ENCODE peak calls at places on chromosome 13, in eight cellular contexts. T is uterus, J is stomach, R is adrenal gland, Q is gastrocnemius medialis, S is transverse colon, L is right lobe of liver, H is tibial nerve. C is an unnamed sample. For H3K9me3, the result is how much of the 10 kb centered on the place peaks cover.

GRCh38 chr13:76856141-76856571 is 30.0 kb downstream of the KCTD12 start:
- DNase-seq in T (no peak), J (no peak), R (no peak), Q (no peak), S (no peak), L (no peak), H (no peak), C (no peak)

GRCh38 chr13:29435125-29435911 is 160.2 kb downstream of the SLC7A1 start:
- DNase-seq in T (peak), J (no peak), R (no peak), Q (peak), S (no peak), L (no peak), H (peak), C (no peak)

GRCh38 chr13:46295531-46296464 is 84.1 kb downstream of the LRRC63 start:
- DNase-seq in T (no peak), J (peak), R (peak), Q (no peak), S (peak), L (peak), H (peak), C (no peak)

GRCh38 chr13:22744688-22745452 is 435.9 kb upstream of the SGCG start:
- DNase-seq in T (no peak), J (no peak), R (no peak), Q (no peak), S (no peak), L (no peak), H (no peak), C (no peak)

GRCh38 chr13:42615691-42616090 is 41.7 kb downstream of the TNFSF11 start:
- DNase-seq in T (no peak), J (no peak), R (no peak), Q (no peak), S (no peak), L (no peak), H (no peak), C (no peak)

GRCh38 chr13:23433171-23434153 is at the start of gene SACS:
- DNase-seq in T (no peak), J (no peak), R (no peak), Q (peak), S (no peak), L (no peak), H (no peak), C (no peak)

GRCh38 chr13:44872751-44873150 is 116.5 kb downstream of the NUFIP1 start:
- DNase-seq in T (no peak), J (no peak), R (no peak), Q (no peak), S (no peak), L (no peak), H (no peak), C (no peak)

GRCh38 chr13:99587893-99588606 is 86.8 kb downstream of the TM9SF2 start:
- DNase-seq in T (no peak), J (no peak), R (no peak), Q (no peak), S (no peak), L (no peak), H (no peak), C (no peak)

GRCh38 chr13:99805361-99805760 is 166.2 kb downstream of the ZIC5 start:
- DNase-seq in T (no peak), J (no peak), R (no peak), Q (no peak), S (no peak), L (no peak), H (no peak), C (no peak)

GRCh38 chr13:36418022-36418805 is 14.1 kb upstream of the CCNA1 start:
- DNase-seq in T (no peak), J (no peak), R (no peak), Q (no peak), S (no peak), L (no peak), H (no peak), C (no peak)

GRCh38 chr13:25171517-25172302 is at the start of gene AMER2:
- DNase-seq in T (no peak), J (no peak), R (peak), Q (no peak), S (peak), L (no peak), H (peak), C (no peak)

GRCh38 chr13:36190771-36191170 is 23.6 kb downstream of the SOHLH2 start:
- DNase-seq in T (no peak), J (no peak), R (no peak), Q (no peak), S (no peak), L (no peak), H (no peak), C (no peak)

GRCh38 chr13:88622362-88622973 is 951.3 kb downstream of the SLITRK5 start:
- DNase-seq in T (no peak), J (no peak), R (no peak), Q (no peak), S (no peak), L (no peak), H (no peak), C (no peak)

GRCh38 chr13:98972627-98973026 is 5.2 kb downstream of the DOCK9 start:
- DNase-seq in T (no peak), J (no peak), R (no peak), Q (no peak), S (no peak), L (no peak), H (no peak), C (no peak)

GRCh38 chr13:30572859-30573275 is 44.9 kb upstream of the USPL1 start:
- DNase-seq in T (no peak), J (no peak), R (no peak), Q (no peak), S (no peak), L (no peak), H (no peak), C (no peak)

GRCh38 chr13:51339952-51340732 is 651 bp downstream of the SERPINE3 start:
- DNase-seq in T (no peak), J (no peak), R (no peak), Q (no peak), S (no peak), L (no peak), H (no peak), C (no peak)

GRCh38 chr13:33264620-33264978 is 21.0 kb downstream of the STARD13 start:
- DNase-seq in T (no peak), J (no peak), R (peak), Q (no peak), S (peak), L (no peak), H (no peak), C (no peak)

GRCh38 chr13:48531416-48532145 is 1.3 kb downstream of the RCBTB2 start:
- DNase-seq in T (peak), J (no peak), R (peak), Q (no peak), S (no peak), L (no peak), H (no peak), C (no peak)

GRCh38 chr13:99316657-99317244 is 9.6 kb upstream of the GPR183 start:
- DNase-seq in T (no peak), J (peak), R (no peak), Q (no peak), S (no peak), L (no peak), H (no peak), C (no peak)

GRCh38 chr13:78610381-78610883 is 7.1 kb upstream of the POU4F1 start:
- DNase-seq in T (no peak), J (no peak), R (no peak), Q (no peak), S (no peak), L (no peak), H (no peak), C (no peak)

GRCh38 chr13:64371045-64371444 is 2859.1 kb downstream of the PCDH9 start:
- DNase-seq in T (no peak), J (no peak), R (no peak), Q (no peak), S (no peak), L (no peak), H (no peak), C (no peak)

GRCh38 chr13:24605923-24606372 is 74.3 kb upstream of the ATP12A start:
- DNase-seq in T (no peak), J (no peak), R (no peak), Q (no peak), S (no peak), L (no peak), H (no peak), C (no peak)

GRCh38 chr13:66665991-66666390 is 564.1 kb downstream of the PCDH9 start:
- DNase-seq in T (no peak), J (no peak), R (peak), Q (peak), S (no peak), L (no peak), H (no peak), C (no peak)

GRCh38 chr13:54133721-54134120 is 1105.1 kb downstream of the OLFM4 start:
- DNase-seq in T (no peak), J (no peak), R (no peak), Q (no peak), S (no peak), L (no peak), H (no peak), C (no peak)

GRCh38 chr13:42393573-42394360 is 121.8 kb downstream of the AKAP11 start:
- DNase-seq in T (no peak), J (no peak), R (no peak), Q (no peak), S (no peak), L (no peak), H (no peak), C (no peak)

GRCh38 chr13:98508280-98509074 is 68.4 kb downstream of the STK24 start:
- DNase-seq in T (no peak), J (no peak), R (peak), Q (no peak), S (no peak), L (no peak), H (no peak), C (no peak)

GRCh38 chr13:67230774-67231480 is 791 bp upstream of the PCDH9 start:
- DNase-seq in T (peak), J (peak), R (peak), Q (peak), S (peak), L (peak), H (peak), C (no peak)

GRCh38 chr13:72643339-72643989 is 84.0 kb downstream of the MZT1 start:
- DNase-seq in T (no peak), J (peak), R (peak), Q (no peak), S (peak), L (no peak), H (peak), C (no peak)

DNA sequence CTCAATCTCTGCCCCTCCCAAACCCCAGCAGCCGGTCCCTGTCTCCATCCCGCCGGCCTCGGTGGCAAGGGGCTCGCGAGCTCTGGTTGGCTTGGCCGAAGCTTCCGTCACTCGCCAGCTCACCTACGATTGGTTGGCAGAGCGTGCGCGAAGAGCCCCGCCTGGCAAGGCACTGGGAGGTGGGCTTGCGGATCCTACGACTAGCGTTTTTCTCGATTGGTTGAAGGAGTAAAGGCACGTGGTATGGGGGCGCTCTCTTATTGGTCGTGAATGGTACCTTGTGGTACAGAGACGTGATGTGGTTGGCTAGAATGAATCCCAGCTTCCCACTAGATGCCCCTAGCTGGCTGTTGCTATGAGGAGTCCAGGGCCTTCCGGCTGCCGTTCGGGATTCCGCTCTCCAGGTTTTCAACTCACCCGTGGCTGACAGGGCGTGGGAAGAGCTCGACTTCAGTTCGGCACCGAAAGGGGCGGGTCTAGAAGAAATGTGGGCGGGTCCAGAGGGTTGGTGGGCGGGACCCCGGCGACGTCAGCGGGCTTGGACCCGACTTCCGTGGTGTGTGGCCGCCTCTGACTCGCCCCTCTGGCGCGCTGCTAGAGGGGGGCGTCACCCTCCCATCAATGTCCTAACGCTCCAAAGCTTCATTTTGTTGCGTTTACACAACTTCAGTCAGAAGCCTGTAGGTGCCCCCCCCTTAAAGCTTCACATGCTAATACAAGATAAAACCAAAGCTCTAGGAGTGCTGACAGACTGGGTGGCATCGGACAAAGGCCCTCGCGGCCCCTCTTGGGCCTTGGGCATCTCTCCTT is 847 bp upstream of the RAP2A start:
- DNase-seq in T (peak), J (peak), R (peak), Q (peak), S (peak), L (peak), H (peak), C (peak)
- TF ChIP-seq POLR2A in T (peak), J (no peak), R (peak), Q (peak), S (no peak), L (no peak), H (peak), C (no peak)

DNA sequence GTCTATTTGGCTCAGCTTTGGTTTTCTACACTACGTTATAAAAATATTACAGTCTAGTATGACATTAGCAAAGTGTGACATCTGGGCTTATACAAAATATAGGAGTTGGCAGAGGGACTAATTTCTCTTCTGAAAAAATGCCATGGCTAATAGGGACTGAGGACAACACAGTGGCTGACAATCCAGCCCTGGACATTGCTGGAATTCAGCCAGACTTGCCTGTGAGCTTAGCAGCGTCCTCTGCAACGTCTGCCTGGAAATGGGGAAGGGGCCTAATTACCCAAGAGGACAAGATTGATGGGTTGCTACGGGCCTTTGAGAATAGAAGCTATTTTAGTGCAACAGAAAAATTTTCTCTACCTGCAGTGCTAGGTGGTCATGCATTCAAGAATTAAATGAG is 283.4 kb upstream of the SLC10A2 start:
- DNase-seq in T (no peak), J (no peak), R (peak), Q (no peak), S (no peak), L (no peak), H (no peak), C (no peak)
- H3K9me3 ChIP-seq in T (under half), J (under half), R (under half), Q (under half), S (under half), L (under half), H (under half), C (under half)

GRCh38 chr13:79791471-79792042 is 310.6 kb downstream of the NDFIP2 start:
- DNase-seq in T (no peak), J (no peak), R (no peak), Q (no peak), S (no peak), L (no peak), H (no peak), C (no peak)
- H3K4me3 ChIP-seq in T (no peak), J (no peak), R (no peak), Q (no peak), S (no peak), L (no peak), H (no peak), C (no peak)

DNA sequence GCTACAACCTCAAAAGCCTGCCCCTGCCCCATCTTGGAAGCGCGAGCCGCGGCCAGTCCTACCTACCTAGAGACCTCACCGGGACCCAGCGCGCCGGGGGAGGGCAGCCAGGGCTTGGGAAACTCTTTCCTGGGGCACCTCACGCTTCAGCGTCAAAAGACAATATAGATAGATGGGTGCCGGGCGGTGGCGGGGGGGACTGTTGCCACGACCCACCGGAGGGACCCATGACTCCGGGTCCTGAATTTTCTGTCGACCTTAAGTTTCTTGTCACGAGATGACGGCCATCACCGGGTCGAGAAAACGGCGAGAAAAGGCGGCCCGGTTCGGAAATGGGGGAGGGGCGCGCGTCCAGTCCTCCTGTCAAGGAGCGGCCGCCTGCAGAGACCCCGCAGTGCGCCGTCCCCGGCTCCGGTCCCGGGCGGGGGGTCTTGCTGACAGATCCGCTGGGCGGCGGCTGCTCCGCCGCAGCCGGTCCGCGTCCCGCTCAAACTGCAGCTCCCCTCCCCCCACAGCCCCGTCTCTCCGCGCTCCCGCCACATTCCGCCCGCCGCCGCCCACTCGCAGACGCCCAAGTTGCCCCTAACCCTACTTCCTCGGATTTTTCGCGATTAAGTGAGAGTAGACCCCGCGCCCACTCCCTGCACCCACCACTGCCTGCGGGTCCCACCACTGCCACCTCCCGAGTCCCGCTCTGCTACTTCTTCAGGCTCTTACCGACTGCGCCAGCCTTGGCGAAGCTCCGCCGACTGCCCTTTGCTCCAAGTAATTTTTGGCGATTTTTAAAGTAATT is 66.1 kb downstream of the KCNRG start:
- DNase-seq in T (peak), J (peak), R (peak), Q (peak), S (peak), L (peak), H (peak), C (peak)
- TF ChIP-seq POLR2A in T (no peak), J (no peak), R (peak), Q (no peak), S (no peak), L (peak), H (no peak), C (no peak)

DNA sequence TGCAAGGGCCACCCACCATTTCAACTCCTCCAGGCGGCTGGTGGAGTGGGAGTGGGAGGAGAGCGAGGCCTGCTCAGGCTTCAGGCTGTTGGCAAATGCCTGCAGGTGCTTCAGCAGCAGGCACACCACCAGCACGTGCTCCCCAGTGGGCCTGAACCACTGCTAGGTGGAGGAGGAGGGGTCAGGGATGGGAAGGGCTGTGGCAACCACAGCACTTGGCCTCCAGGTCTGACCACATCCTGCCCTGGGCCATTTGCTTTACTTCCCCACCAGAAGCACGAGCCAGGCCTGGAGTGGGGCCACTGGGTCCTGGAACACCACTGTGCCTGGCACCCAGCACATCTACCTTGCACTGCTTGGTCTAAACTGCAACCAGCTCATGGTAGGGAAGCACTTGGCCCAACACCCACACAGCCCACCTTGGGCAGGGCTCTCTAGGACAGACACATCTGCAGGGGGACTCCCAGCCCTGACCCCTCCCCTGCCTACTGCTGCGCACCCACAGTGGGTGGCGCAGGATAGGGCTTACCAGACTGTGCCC is 26.2 kb downstream of the TUBA3C start:
- DNase-seq in T (no peak), J (peak), R (no peak), Q (no peak), S (no peak), L (no peak), H (no peak), C (no peak)
- H3K9me3 ChIP-seq in T (under half), J (under half), R (under half), Q (under half), S (under half), L (under half), H (under half), C (under half)

DNA sequence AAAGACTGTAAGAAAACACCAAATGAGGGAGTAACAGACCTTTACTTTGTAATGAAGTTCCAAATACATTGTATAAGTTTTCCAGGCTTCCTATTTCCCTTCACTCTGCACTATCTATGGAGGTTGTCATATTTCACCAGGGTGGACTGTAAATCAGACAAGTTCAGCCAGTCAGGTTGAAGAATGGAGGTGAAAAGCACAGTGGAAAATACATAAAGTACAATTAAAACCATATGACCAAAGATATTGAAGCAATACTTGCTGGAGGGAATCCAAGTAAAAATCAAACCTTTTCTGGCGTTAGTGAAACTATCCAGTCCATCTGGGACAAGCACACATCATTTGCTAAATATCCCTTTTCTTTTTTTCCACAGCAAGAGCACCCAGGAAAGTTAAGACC is 3.2 kb downstream of the LHFPL6 start:
- DNase-seq in T (no peak), J (no peak), R (no peak), Q (no peak), S (no peak), L (no peak), H (no peak), C (no peak)
- H3K4me3 ChIP-seq in T (peak), J (peak), R (peak), Q (peak), S (no peak), L (no peak), H (peak), C (no peak)